ENCODE peak calls at places on chromosomes 11 and 22, in four cellular contexts. K is stimulated activated naive B cell treated with anti-CD40 and anti-IgM and Interleukin-4, amounts not matched to agents 10 μg/mL and 1 μg/mL and 100 μg/mL, for 72 hours; W is activated CD4-positive, alpha-beta T cell treated with anti-CD3 and anti-CD28 coated beads for 4 hours; E is NCI-H2029. N is an unnamed sample.

GRCh38 chr11:109026891-109027489 is 362.1 kb downstream of the DDX10 start:
- DNase-seq in K (no peak), W (no peak), E (no peak), N (no peak)

GRCh38 chr11:121466063-121466794 is 13.5 kb upstream of the SORL1-AS1 start:
- DNase-seq in K (no peak), W (peak), E (peak), N (peak)

GRCh38 chr11:106086850-106087249 is 9.4 kb downstream of the AASDHPPT start:
- DNase-seq in K (no peak), W (no peak), E (no peak), N (no peak)

GRCh38 chr22:24683671-24684070 is 80.7 kb downstream of the GGT1 start:
- DNase-seq in K (no peak), W (no peak), E (no peak), N (no peak)

GRCh38 chr11:68632802-68633201 is 51.5 kb upstream of the GAL start:
- DNase-seq in K (no peak), W (peak), E (no peak), N (no peak)

GRCh38 chr22:20510811-20511577 is 3.6 kb downstream of the MED15 start:
- DNase-seq in K (no peak), W (no peak), E (no peak), N (no peak)

GRCh38 chr11:120105576-120105975 is 32.3 kb downstream of the TRIM29 start:
- DNase-seq in K (no peak), W (no peak), E (no peak), N (no peak)

GRCh38 chr22:48756146-48757111 is 1071.2 kb downstream of the BRD1 start:
- DNase-seq in K (no peak), W (no peak), E (no peak), N (no peak)

GRCh38 chr11:6931146-6931713 is 5.0 kb downstream of the ZNF215 start:
- DNase-seq in K (no peak), W (no peak), E (no peak), N (no peak)

GRCh38 chr11:65434057-65434666 is 11.6 kb downstream of the NEAT1 start:
- DNase-seq in K (no peak), W (no peak), E (no peak), N (no peak)

GRCh38 chr22:38973289-38974169 is 8.6 kb upstream of the APOBEC3B start:
- DNase-seq in K (no peak), W (peak), E (peak), N (no peak)

GRCh38 chr11:69915501-69916250 is 96.5 kb upstream of the FGF3 start:
- DNase-seq in K (no peak), W (peak), E (peak), N (peak)

GRCh38 chr11:69898123-69898522 is 78.9 kb upstream of the FGF3 start:
- DNase-seq in K (no peak), W (no peak), E (no peak), N (no peak)

GRCh38 chr22:35124674-35125219 is 58.8 kb downstream of the ISX start:
- DNase-seq in K (no peak), W (no peak), E (no peak), N (no peak)

GRCh38 chr22:50188356-50188755 is 2.6 kb downstream of the TRABD start:
- DNase-seq in K (no peak), W (no peak), E (no peak), N (no peak)

GRCh38 chr11:58625826-58626460 is 3.5 kb downstream of the CNTF start:
- DNase-seq in K (no peak), W (no peak), E (no peak), N (no peak)

GRCh38 chr22:40239345-40239683 is 61.6 kb downstream of the TNRC6B start:
- DNase-seq in K (no peak), W (no peak), E (no peak), N (no peak)

GRCh38 chr11:60193687-60194433 is 11.0 kb upstream of the MS4A6A start:
- DNase-seq in K (peak), W (peak), E (peak), N (no peak)

GRCh38 chr22:35561796-35562526 is 21.3 kb downstream of the RASD2 start:
- DNase-seq in K (no peak), W (no peak), E (no peak), N (no peak)

GRCh38 chr22:50244420-50245213 is at the start of gene TUBGCP6:
- DNase-seq in K (peak), W (peak), E (peak), N (peak)

GRCh38 chr22:50085211-50085999 is at the start of gene MLC1:
- DNase-seq in K (no peak), W (no peak), E (no peak), N (peak)

GRCh38 chr11:121727942-121728341 is 275.2 kb upstream of the SORL1-AS1 start:
- DNase-seq in K (no peak), W (no peak), E (no peak), N (no peak)

GRCh38 chr11:118939412-118939915 is 13.7 kb upstream of the BCL9L start:
- DNase-seq in K (no peak), W (no peak), E (no peak), N (no peak)

GRCh38 chr22:43570531-43571144 is 158.8 kb downstream of the MPPED1 start:
- DNase-seq in K (no peak), W (no peak), E (no peak), N (no peak)

N was measured in hippocampal formation.